ENCODE peak calls at places on chromosomes 6 and 20, in nine cellular contexts. One of them, this sample, is unnamed.

GRCh38 chr6:4271761-4272505 is 136.6 kb upstream of the ECI2 start:
- DNase-seq in left lung: no peak
- DNase-seq in AG10803: peak
- DNase-seq in epithelial cell of esophagus: no peak
- DNase-seq in Panc1: no peak
- DNase-seq in hepatocyte: no peak
- DNase-seq in foreskin fibroblast: no peak
- DNase-seq in IMR-90: no peak
- DNase-seq in gastrocnemius medialis: no peak
- DNase-seq in this sample: no peak

GRCh38 chr6:90044833-90045337 is 150.6 kb downstream of the GJA10 start:
- DNase-seq in foreskin fibroblast: peak
- DNase-seq in AG10803: peak
- DNase-seq in hepatocyte: no peak
- DNase-seq in left lung: no peak
- DNase-seq in IMR-90: peak
- DNase-seq in gastrocnemius medialis: no peak
- DNase-seq in Panc1: no peak
- DNase-seq in epithelial cell of esophagus: peak
- DNase-seq in this sample: no peak

GRCh38 chr6:141421378-141421777 is 711.3 kb upstream of the GJE1 start:
- DNase-seq in foreskin fibroblast: peak
- DNase-seq in IMR-90: peak
- DNase-seq in hepatocyte: no peak
- DNase-seq in left lung: no peak
- DNase-seq in epithelial cell of esophagus: peak
- DNase-seq in Panc1: peak
- DNase-seq in AG10803: peak
- DNase-seq in gastrocnemius medialis: peak
- DNase-seq in this sample: no peak

GRCh38 chr6:118285791-118286190 is 262.3 kb upstream of the PLN start:
- DNase-seq in gastrocnemius medialis: no peak
- DNase-seq in left lung: no peak
- DNase-seq in hepatocyte: no peak
- DNase-seq in foreskin fibroblast: peak
- DNase-seq in AG10803: no peak
- DNase-seq in Panc1: no peak
- DNase-seq in epithelial cell of esophagus: no peak
- DNase-seq in IMR-90: no peak
- DNase-seq in this sample: no peak

GRCh38 chr6:90654806-90655205 is 67.9 kb upstream of the MAP3K7 start:
- DNase-seq in AG10803: no peak
- DNase-seq in left lung: no peak
- DNase-seq in IMR-90: no peak
- DNase-seq in Panc1: no peak
- DNase-seq in epithelial cell of esophagus: no peak
- DNase-seq in hepatocyte: no peak
- DNase-seq in gastrocnemius medialis: no peak
- DNase-seq in foreskin fibroblast: no peak
- DNase-seq in this sample: no peak

GRCh38 chr20:49592120-49592519 is 24.2 kb upstream of the PTGIS start:
- DNase-seq in IMR-90: no peak
- DNase-seq in left lung: no peak
- DNase-seq in epithelial cell of esophagus: no peak
- DNase-seq in AG10803: no peak
- DNase-seq in gastrocnemius medialis: no peak
- DNase-seq in Panc1: no peak
- DNase-seq in hepatocyte: no peak
- DNase-seq in foreskin fibroblast: no peak
- DNase-seq in this sample: no peak

GRCh38 chr20:63536241-63536977 is 767 bp downstream of the PTK6 start:
- DNase-seq in gastrocnemius medialis: no peak
- DNase-seq in AG10803: peak
- DNase-seq in Panc1: no peak
- DNase-seq in hepatocyte: no peak
- DNase-seq in left lung: peak
- DNase-seq in IMR-90: peak
- DNase-seq in foreskin fibroblast: peak
- DNase-seq in epithelial cell of esophagus: peak
- DNase-seq in this sample: no peak

GRCh38 chr20:34560141-34560523 is 1.6 kb downstream of the MAP1LC3A start:
- DNase-seq in gastrocnemius medialis: no peak
- DNase-seq in Panc1: no peak
- DNase-seq in left lung: no peak
- DNase-seq in hepatocyte: no peak
- DNase-seq in AG10803: no peak
- DNase-seq in IMR-90: no peak
- DNase-seq in foreskin fibroblast: no peak
- DNase-seq in epithelial cell of esophagus: no peak
- DNase-seq in this sample: no peak

GRCh38 chr6:167963589-167964057 is 33.8 kb upstream of the KIF25 start:
- DNase-seq in IMR-90: no peak
- DNase-seq in Panc1: no peak
- DNase-seq in gastrocnemius medialis: no peak
- DNase-seq in epithelial cell of esophagus: no peak
- DNase-seq in left lung: no peak
- DNase-seq in AG10803: no peak
- DNase-seq in foreskin fibroblast: no peak
- DNase-seq in hepatocyte: no peak
- DNase-seq in this sample: no peak

GRCh38 chr6:165557674-165558073 is 105.4 kb downstream of the PDE10A start:
- DNase-seq in foreskin fibroblast: no peak
- DNase-seq in epithelial cell of esophagus: no peak
- DNase-seq in left lung: no peak
- DNase-seq in IMR-90: no peak
- DNase-seq in Panc1: no peak
- DNase-seq in gastrocnemius medialis: no peak
- DNase-seq in hepatocyte: no peak
- DNase-seq in AG10803: no peak
- DNase-seq in this sample: no peak

GRCh38 chr6:43223175-43223574 is 6.1 kb downstream of the DNPH1 start:
- DNase-seq in left lung: no peak
- DNase-seq in foreskin fibroblast: no peak
- DNase-seq in hepatocyte: no peak
- DNase-seq in AG10803: no peak
- DNase-seq in gastrocnemius medialis: no peak
- DNase-seq in Panc1: no peak
- DNase-seq in epithelial cell of esophagus: no peak
- DNase-seq in IMR-90: no peak
- DNase-seq in this sample: no peak

GRCh38 chr6:41970436-41970846 is 28.8 kb upstream of the CCND3 start:
- DNase-seq in epithelial cell of esophagus: peak
- DNase-seq in hepatocyte: no peak
- DNase-seq in Panc1: no peak
- DNase-seq in AG10803: peak
- DNase-seq in gastrocnemius medialis: peak
- DNase-seq in foreskin fibroblast: peak
- DNase-seq in IMR-90: peak
- DNase-seq in left lung: no peak
- DNase-seq in this sample: no peak

GRCh38 chr6:40996591-40997247 is 42.3 kb downstream of the UNC5CL start:
- DNase-seq in hepatocyte: peak
- DNase-seq in AG10803: peak
- DNase-seq in IMR-90: peak
- DNase-seq in left lung: no peak
- DNase-seq in Panc1: no peak
- DNase-seq in foreskin fibroblast: no peak
- DNase-seq in epithelial cell of esophagus: no peak
- DNase-seq in gastrocnemius medialis: no peak
- DNase-seq in this sample: no peak

GRCh38 chr6:100719883-100720682 is 161.0 kb downstream of the ASCC3 start:
- DNase-seq in IMR-90: peak
- DNase-seq in left lung: no peak
- DNase-seq in foreskin fibroblast: peak
- DNase-seq in AG10803: peak
- DNase-seq in gastrocnemius medialis: no peak
- DNase-seq in hepatocyte: peak
- DNase-seq in epithelial cell of esophagus: peak
- DNase-seq in Panc1: no peak
- DNase-seq in this sample: no peak

GRCh38 chr6:51753635-51754034 is 333.8 kb downstream of the PKHD1 start:
- DNase-seq in Panc1: no peak
- DNase-seq in foreskin fibroblast: no peak
- DNase-seq in IMR-90: no peak
- DNase-seq in epithelial cell of esophagus: peak
- DNase-seq in AG10803: no peak
- DNase-seq in left lung: no peak
- DNase-seq in gastrocnemius medialis: no peak
- DNase-seq in hepatocyte: peak
- DNase-seq in this sample: no peak

GRCh38 chr6:143727035-143727434 is 49.3 kb downstream of the PHACTR2 start:
- DNase-seq in AG10803: no peak
- DNase-seq in gastrocnemius medialis: no peak
- DNase-seq in IMR-90: peak
- DNase-seq in hepatocyte: no peak
- DNase-seq in Panc1: no peak
- DNase-seq in foreskin fibroblast: no peak
- DNase-seq in left lung: no peak
- DNase-seq in epithelial cell of esophagus: peak
- DNase-seq in this sample: no peak

GRCh38 chr20:38296433-38296832 is 7.5 kb upstream of the BPI start:
- DNase-seq in epithelial cell of esophagus: no peak
- DNase-seq in left lung: no peak
- DNase-seq in foreskin fibroblast: no peak
- DNase-seq in Panc1: no peak
- DNase-seq in gastrocnemius medialis: no peak
- DNase-seq in hepatocyte: no peak
- DNase-seq in AG10803: no peak
- DNase-seq in IMR-90: no peak
- DNase-seq in this sample: no peak

GRCh38 chr20:38299963-38300362 is 4.0 kb upstream of the BPI start:
- DNase-seq in epithelial cell of esophagus: peak
- DNase-seq in Panc1: no peak
- DNase-seq in hepatocyte: no peak
- DNase-seq in gastrocnemius medialis: no peak
- DNase-seq in AG10803: no peak
- DNase-seq in IMR-90: no peak
- DNase-seq in left lung: no peak
- DNase-seq in foreskin fibroblast: no peak
- DNase-seq in this sample: no peak

GRCh38 chr20:38297916-38298674 is 5.9 kb upstream of the BPI start:
- DNase-seq in AG10803: no peak
- DNase-seq in hepatocyte: no peak
- DNase-seq in gastrocnemius medialis: no peak
- DNase-seq in foreskin fibroblast: no peak
- DNase-seq in IMR-90: no peak
- DNase-seq in epithelial cell of esophagus: no peak
- DNase-seq in Panc1: no peak
- DNase-seq in left lung: no peak
- DNase-seq in this sample: no peak

GRCh38 chr20:38300433-38300832 is 3.5 kb upstream of the BPI start:
- DNase-seq in left lung: no peak
- DNase-seq in AG10803: no peak
- DNase-seq in epithelial cell of esophagus: no peak
- DNase-seq in hepatocyte: no peak
- DNase-seq in foreskin fibroblast: no peak
- DNase-seq in gastrocnemius medialis: no peak
- DNase-seq in Panc1: no peak
- DNase-seq in IMR-90: no peak
- DNase-seq in this sample: no peak

DNA sequence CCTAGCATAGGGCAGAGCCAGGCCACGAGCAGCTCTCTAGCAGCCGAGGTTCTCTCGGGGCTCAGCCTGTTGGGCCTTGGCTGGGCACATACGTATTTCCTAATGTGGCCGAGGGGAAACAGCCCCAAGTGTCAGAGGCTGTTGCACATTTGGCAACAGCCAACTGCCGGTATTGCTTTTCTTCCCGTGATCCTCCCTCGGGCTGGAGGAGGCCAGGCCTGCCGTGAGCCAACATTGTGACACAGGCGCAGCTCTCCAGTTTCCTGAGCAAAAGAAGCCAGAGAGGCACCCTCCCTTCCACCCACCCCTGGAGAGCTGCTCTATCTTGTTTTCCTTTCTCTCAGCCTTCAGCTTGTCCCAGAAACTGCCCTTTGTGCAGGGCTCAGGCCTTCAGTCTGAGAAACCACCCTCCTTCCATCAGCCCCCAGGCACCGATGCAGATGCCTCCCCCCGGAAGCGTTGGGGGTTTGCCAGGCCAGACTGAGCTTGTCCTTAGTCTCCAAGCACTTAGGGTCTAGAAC is 5.1 kb upstream of the BPI start:
- DNase-seq in epithelial cell of esophagus: peak
- DNase-seq in AG10803: peak
- DNase-seq in foreskin fibroblast: peak
- DNase-seq in left lung: no peak
- DNase-seq in Panc1: no peak
- DNase-seq in gastrocnemius medialis: peak
- DNase-seq in IMR-90: peak
- DNase-seq in hepatocyte: peak
- DNase-seq in this sample: peak
- H3K4me3 ChIP-seq in epithelial cell of esophagus: no peak
- H3K4me3 ChIP-seq in AG10803: no peak
- H3K4me3 ChIP-seq in foreskin fibroblast: no peak
- H3K4me3 ChIP-seq in left lung: no peak
- H3K4me3 ChIP-seq in Panc1: no peak
- H3K4me3 ChIP-seq in gastrocnemius medialis: no peak
- H3K4me3 ChIP-seq in IMR-90: no peak
- H3K4me3 ChIP-seq in hepatocyte: no peak
- H3K4me3 ChIP-seq in this sample: no peak

GRCh38 chr6:5753187-5753586 is 253.5 kb downstream of the NRN1 start:
- DNase-seq in hepatocyte: no peak
- DNase-seq in epithelial cell of esophagus: no peak
- DNase-seq in IMR-90: no peak
- DNase-seq in Panc1: no peak
- DNase-seq in AG10803: no peak
- DNase-seq in foreskin fibroblast: no peak
- DNase-seq in left lung: no peak
- DNase-seq in gastrocnemius medialis: peak
- DNase-seq in this sample: no peak
- TF ChIP-seq CTCF in hepatocyte: no peak
- TF ChIP-seq CTCF in epithelial cell of esophagus: no peak
- TF ChIP-seq CTCF in IMR-90: no peak
- TF ChIP-seq CTCF in Panc1: no peak
- TF ChIP-seq CTCF in AG10803: no peak
- TF ChIP-seq CTCF in foreskin fibroblast: no peak
- TF ChIP-seq CTCF in left lung: no peak
- TF ChIP-seq CTCF in gastrocnemius medialis: no peak
- TF ChIP-seq CTCF in this sample: no peak

GRCh38 chr6:145964948-145965366 is 799 bp upstream of the SHPRH start:
- DNase-seq in gastrocnemius medialis: no peak
- DNase-seq in epithelial cell of esophagus: no peak
- DNase-seq in IMR-90: no peak
- DNase-seq in foreskin fibroblast: peak
- DNase-seq in hepatocyte: peak
- DNase-seq in AG10803: no peak
- DNase-seq in left lung: no peak
- DNase-seq in Panc1: no peak
- DNase-seq in this sample: no peak
- H3K4me3 ChIP-seq in gastrocnemius medialis: peak
- H3K4me3 ChIP-seq in epithelial cell of esophagus: peak
- H3K4me3 ChIP-seq in IMR-90: peak
- H3K4me3 ChIP-seq in foreskin fibroblast: peak
- H3K4me3 ChIP-seq in hepatocyte: peak
- H3K4me3 ChIP-seq in AG10803: peak
- H3K4me3 ChIP-seq in left lung: peak
- H3K4me3 ChIP-seq in Panc1: peak
- H3K4me3 ChIP-seq in this sample: peak

DNA sequence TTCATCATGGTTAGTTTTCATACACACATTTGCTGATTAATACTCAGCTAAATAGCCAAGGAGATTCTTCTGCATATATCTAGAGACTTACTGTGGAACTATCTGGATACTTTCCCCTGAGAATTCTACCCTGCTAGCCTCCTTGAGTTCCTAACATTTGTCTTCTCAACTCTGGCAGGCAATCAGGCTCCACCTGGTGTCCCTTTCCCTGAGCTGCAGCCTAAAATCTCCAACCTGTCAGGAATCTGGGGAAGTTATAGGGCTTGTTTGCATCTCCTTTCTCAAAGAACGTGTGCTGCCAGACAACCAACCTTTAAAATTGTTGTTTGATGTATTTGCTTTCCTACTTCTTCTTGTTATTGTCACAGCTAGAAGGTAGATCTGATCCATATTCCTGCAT is 73.4 kb downstream of the FUT9 start:
- DNase-seq in hepatocyte: no peak
- DNase-seq in gastrocnemius medialis: no peak
- DNase-seq in epithelial cell of esophagus: peak
- DNase-seq in Panc1: peak
- DNase-seq in AG10803: no peak
- DNase-seq in foreskin fibroblast: no peak
- DNase-seq in left lung: no peak
- DNase-seq in IMR-90: no peak
- DNase-seq in this sample: no peak
- TF ChIP-seq CTCF in hepatocyte: peak
- TF ChIP-seq CTCF in gastrocnemius medialis: no peak
- TF ChIP-seq CTCF in epithelial cell of esophagus: peak
- TF ChIP-seq CTCF in Panc1: peak
- TF ChIP-seq CTCF in AG10803: no peak
- TF ChIP-seq CTCF in foreskin fibroblast: no peak
- TF ChIP-seq CTCF in left lung: no peak
- TF ChIP-seq CTCF in IMR-90: no peak
- TF ChIP-seq CTCF in this sample: no peak